ENCODE peak calls at places on chromosomes 16 and 17, in eight cellular contexts. V is heart right ventricle, S is tibial artery, F is prostate gland, W is mammary epithelial cell, K is IMR-90, N is A549, M is dorsolateral prefrontal cortex. Q is an unnamed sample.

GRCh38 chr16:87297918-87298631 is 19.1 kb downstream of the C16orf95 start:
- DNase-seq in W (no peak), V (no peak), F (no peak), K (peak), N (no peak), M (no peak), S (no peak), Q (peak)

GRCh38 chr16:30740364-30741251 is 7.6 kb upstream of the PHKG2 start:
- DNase-seq in W (peak), V (peak), F (peak), S (peak), N (peak), K (peak), M (no peak), Q (peak)

GRCh38 chr17:16945513-16946201 is 26.3 kb downstream of the TNFRSF13B start:
- DNase-seq in S (no peak), F (no peak), V (no peak), W (no peak), M (peak), N (no peak), K (no peak), Q (no peak)

GRCh38 chr17:21025446-21025845 is 17.4 kb downstream of the USP22 start:
- DNase-seq in S (no peak), M (no peak), V (no peak), K (peak), N (no peak), F (no peak), W (no peak), Q (no peak)

GRCh38 chr16:11437069-11437468 is 91.8 kb downstream of the RMI2 start:
- DNase-seq in F (no peak), S (no peak), M (no peak), K (no peak), W (no peak), N (no peak), V (no peak), Q (no peak)

GRCh38 chr16:29961479-29962343 is at the start of gene TMEM219:
- DNase-seq in M (peak), S (peak), K (peak), V (peak), F (peak), N (peak), W (peak), Q (peak)

GRCh38 chr16:12546918-12547607 is 256.6 kb downstream of the CPPED1 start:
- DNase-seq in V (no peak), F (no peak), M (no peak), S (no peak), K (peak), W (no peak), N (no peak), Q (no peak)

GRCh38 chr17:42673885-42674754 is 2.7 kb downstream of the PLEKHH3 start:
- DNase-seq in M (no peak), N (peak), F (peak), W (peak), K (peak), V (peak), S (peak), Q (no peak)

GRCh38 chr17:4436381-4436780 is 2.6 kb downstream of the SPNS3 start:
- DNase-seq in W (no peak), S (no peak), K (no peak), M (no peak), N (no peak), V (no peak), F (no peak), Q (no peak)

GRCh38 chr16:27851586-27851985 is 211.9 kb downstream of the GSG1L start:
- DNase-seq in W (no peak), N (no peak), M (no peak), S (no peak), V (no peak), K (no peak), F (no peak), Q (no peak)

GRCh38 chr16:87780385-87780989 is 14.7 kb upstream of the KLHDC4 start:
- DNase-seq in M (no peak), N (no peak), K (peak), W (peak), V (peak), S (peak), F (no peak), Q (no peak)

GRCh38 chr17:32684087-32684828 is 192.7 kb downstream of the MYO1D start:
- DNase-seq in M (no peak), F (peak), V (no peak), N (no peak), W (no peak), S (no peak), K (no peak), Q (peak)

GRCh38 chr17:45030733-45031132 is 20.7 kb downstream of the DCAKD start:
- DNase-seq in N (no peak), W (no peak), V (no peak), K (no peak), F (no peak), S (no peak), M (no peak), Q (no peak)

GRCh38 chr17:1109606-1110523 is 69.9 kb downstream of the ABR start:
- DNase-seq in N (peak), W (no peak), M (no peak), K (no peak), V (no peak), S (no peak), F (no peak), Q (peak)

GRCh38 chr16:1581804-1582203 is 30.1 kb downstream of the IFT140 start:
- DNase-seq in S (no peak), F (no peak), V (no peak), M (no peak), K (no peak), W (no peak), N (no peak), Q (no peak)

GRCh38 chr16:50478773-50479149 is 69.4 kb upstream of the NKD1 start:
- DNase-seq in V (no peak), N (no peak), K (no peak), W (peak), F (no peak), M (no peak), S (no peak), Q (no peak)

GRCh38 chr17:1484586-1485310 is 7.7 kb downstream of the MYO1C start:
- DNase-seq in W (peak), K (no peak), N (peak), S (peak), M (no peak), V (peak), F (no peak), Q (peak)

GRCh38 chr16:17414421-17414820 is 56.3 kb downstream of the XYLT1 start:
- DNase-seq in S (no peak), W (no peak), V (no peak), K (no peak), F (no peak), M (no peak), N (no peak), Q (no peak)

GRCh38 chr16:57143125-57143965 is 42.5 kb downstream of the PSME3IP1 start:
- DNase-seq in W (no peak), N (no peak), S (no peak), K (no peak), V (no peak), M (peak), F (no peak), Q (no peak)

GRCh38 chr16:87318158-87318644 is 1.0 kb upstream of the C16orf95 start:
- DNase-seq in S (no peak), K (peak), M (no peak), N (no peak), W (no peak), V (no peak), F (no peak), Q (peak)

GRCh38 chr16:49833055-49833454 is 22.9 kb downstream of the ZNF423 start:
- DNase-seq in V (peak), F (no peak), M (no peak), W (no peak), N (no peak), K (no peak), S (peak), Q (no peak)

GRCh38 chr16:73390936-73391335 is 343.0 kb upstream of the ZFHX3 start:
- DNase-seq in W (no peak), V (no peak), S (no peak), F (no peak), M (no peak), N (no peak), K (peak), Q (peak)

GRCh38 chr16:2148714-2149629 is 547 bp downstream of the RAB26 start:
- DNase-seq in M (no peak), N (peak), K (no peak), W (peak), F (no peak), V (no peak), S (no peak), Q (peak)

GRCh38 chr17:82892869-82893565 is 53.2 kb upstream of the ZNF750 start:
- DNase-seq in N (no peak), S (no peak), M (no peak), V (peak), W (no peak), K (peak), F (no peak), Q (no peak)

GRCh38 chr16:31182391-31182790 is 2.5 kb downstream of the FUS start:
- DNase-seq in K (no peak), S (no peak), M (no peak), F (no peak), N (no peak), V (no peak), W (no peak), Q (no peak)

GRCh38 chr17:58381124-58381838 is 29.3 kb upstream of the SUPT4H1 start:
- DNase-seq in W (no peak), N (peak), M (no peak), S (no peak), K (no peak), F (no peak), V (no peak), Q (no peak)

GRCh38 chr16:87391950-87392822 is at the start of gene MAP1LC3B:
- DNase-seq in K (peak), S (peak), M (peak), N (peak), W (peak), V (peak), F (peak), Q (peak)

GRCh38 chr17:33073416-33073815 is 81.8 kb downstream of the SPACA3 start:
- DNase-seq in K (no peak), N (no peak), V (no peak), W (no peak), F (no peak), M (no peak), S (no peak), Q (no peak)

GRCh38 chr17:72119280-72119962 is 1.4 kb upstream of the SOX9 start:
- DNase-seq in M (no peak), V (no peak), F (no peak), N (no peak), K (no peak), W (peak), S (no peak), Q (no peak)

GRCh38 chr16:83215417-83216001 is 588.7 kb downstream of the CDH13 start:
- DNase-seq in M (no peak), N (peak), V (no peak), W (peak), F (no peak), K (peak), S (no peak), Q (peak)

GRCh38 chr17:41919165-41919817 is 540 bp upstream of the ACLY start:
- DNase-seq in N (no peak), F (peak), V (no peak), S (peak), M (no peak), W (no peak), K (no peak), Q (peak)

GRCh38 chr17:71084219-71084618 is 914.9 kb downstream of the KCNJ2 start:
- DNase-seq in V (no peak), N (peak), S (no peak), F (peak), K (peak), W (peak), M (peak), Q (peak)

GRCh38 chr16:83125999-83126568 is 499.3 kb downstream of the CDH13 start:
- DNase-seq in F (no peak), W (peak), S (no peak), V (no peak), N (no peak), M (no peak), K (no peak), Q (no peak)

GRCh38 chr16:23521965-23522364 is 11.7 kb upstream of the GGA2 start:
- DNase-seq in F (no peak), N (no peak), K (no peak), W (no peak), M (no peak), S (no peak), V (no peak), Q (no peak)

GRCh38 chr17:63035271-63035670 is 69.2 kb downstream of the TANC2 start:
- DNase-seq in W (peak), F (no peak), S (no peak), M (no peak), K (peak), V (no peak), N (peak), Q (peak)

GRCh38 chr17:46964315-46965265 is 14.5 kb downstream of the RPRML start:
- DNase-seq in M (no peak), S (no peak), V (no peak), F (no peak), W (no peak), K (peak), N (no peak), Q (peak)

GRCh38 chr17:80034654-80034976 is 1.1 kb downstream of the TBC1D16 start:
- DNase-seq in W (no peak), V (no peak), F (no peak), S (no peak), M (no peak), N (no peak), K (no peak), Q (no peak)

GRCh38 chr17:80035687-80035936 is at the start of gene TBC1D16:
- DNase-seq in F (no peak), V (no peak), K (no peak), M (no peak), W (no peak), N (no peak), S (no peak), Q (no peak)

GRCh38 chr17:80035937-80036714 is at the start of gene CCDC40:
- DNase-seq in V (peak), M (peak), K (peak), S (peak), F (peak), N (peak), W (peak), Q (peak)

GRCh38 chr17:80033840-80034239 is 1.8 kb downstream of the TBC1D16 start:
- DNase-seq in V (no peak), F (no peak), W (no peak), S (no peak), K (no peak), N (no peak), M (no peak), Q (no peak)

GRCh38 chr17:80034977-80035686 is 540 bp downstream of the TBC1D16 start:
- DNase-seq in F (no peak), N (peak), W (peak), K (peak), S (no peak), M (no peak), V (peak), Q (peak)
- TF ChIP-seq CTCF in F (no peak), N (no peak), W (no peak), K (no peak), S (no peak), M (no peak), V (no peak), Q (no peak)

GRCh38 chr17:79948918-79949645 is 86.6 kb downstream of the TBC1D16 start:
- DNase-seq in S (no peak), W (no peak), F (no peak), K (no peak), N (no peak), M (no peak), V (no peak), Q (no peak)

GRCh38 chr17:79948406-79948917 is 87.2 kb downstream of the TBC1D16 start:
- DNase-seq in S (no peak), M (no peak), K (no peak), N (no peak), F (no peak), W (no peak), V (no peak), Q (no peak)

GRCh38 chr17:79950711-79951110 is 85.0 kb downstream of the TBC1D16 start:
- DNase-seq in W (no peak), S (no peak), M (peak), V (no peak), N (no peak), K (no peak), F (no peak), Q (no peak)

GRCh38 chr17:79950306-79950705 is 85.4 kb downstream of the TBC1D16 start:
- DNase-seq in V (no peak), N (no peak), F (no peak), S (no peak), W (no peak), M (no peak), K (no peak), Q (no peak)

GRCh38 chr17:79949646-79950292 is 85.9 kb downstream of the TBC1D16 start:
- DNase-seq in F (no peak), V (no peak), W (no peak), N (no peak), M (no peak), K (no peak), S (no peak), Q (no peak)
- H3K4me3 ChIP-seq in F (no peak), V (no peak), W (no peak), N (no peak), M (peak), K (no peak), S (no peak), Q (no peak)

GRCh38 chr16:25148568-25149215 is 37.1 kb downstream of the LCMT1 start:
- DNase-seq in N (no peak), F (no peak), M (no peak), V (no peak), K (no peak), W (no peak), S (no peak), Q (no peak)
- H3K27ac ChIP-seq in N (no peak), F (no peak), M (no peak), V (no peak), K (no peak), W (no peak), S (no peak), Q (no peak)

DNA sequence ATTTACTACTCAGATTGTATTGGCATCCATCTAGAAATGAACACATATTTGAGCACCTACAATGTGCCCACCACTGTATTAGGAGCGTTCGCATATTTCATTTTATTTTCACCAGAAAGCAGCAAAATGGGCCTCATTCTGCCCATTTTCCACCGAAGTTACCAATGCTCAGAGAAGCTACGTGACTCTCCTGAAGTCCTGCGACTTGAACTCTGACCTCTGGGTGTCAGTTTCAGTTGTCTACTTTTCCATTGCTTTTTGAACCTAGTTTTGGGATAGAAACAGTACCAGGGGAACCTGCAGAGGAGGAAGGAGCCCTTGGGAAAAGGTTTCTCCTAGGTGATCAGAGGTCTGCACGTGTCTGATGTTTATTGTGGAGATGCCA is 139.1 kb upstream of the SDK2 start:
- DNase-seq in F (no peak), N (no peak), M (no peak), V (no peak), W (no peak), K (no peak), S (no peak), Q (no peak)
- TF ChIP-seq CTCF in F (no peak), N (no peak), M (no peak), V (no peak), W (no peak), K (no peak), S (no peak), Q (no peak)

Q was measured in PC-3.